ENCODE peak calls at places on chromosomes 16 and 17, in six cellular contexts. One of them, this sample, is unnamed.

GRCh38 chr16:82667437-82667836 is 40.7 kb downstream of the CDH13 start:
- DNase-seq in H1: no peak
- DNase-seq in neuronal stem cell: no peak
- DNase-seq in IMR-90: no peak
- DNase-seq in H9: no peak
- DNase-seq in mesendoderm: no peak
- DNase-seq in this sample: no peak

GRCh38 chr17:79769596-79770520 is 8.1 kb upstream of the CBX2 start:
- DNase-seq in H1: no peak
- DNase-seq in neuronal stem cell: no peak
- DNase-seq in IMR-90: no peak
- DNase-seq in H9: no peak
- DNase-seq in mesendoderm: no peak
- DNase-seq in this sample: no peak

GRCh38 chr16:26005336-26005735 is 313.6 kb downstream of the HS3ST4 start:
- DNase-seq in H1: no peak
- DNase-seq in neuronal stem cell: no peak
- DNase-seq in IMR-90: no peak
- DNase-seq in H9: no peak
- DNase-seq in mesendoderm: peak; percentile 83
- DNase-seq in this sample: no peak

GRCh38 chr16:68396481-68396880 is 51.8 kb downstream of the SMPD3 start:
- DNase-seq in H1: no peak
- DNase-seq in neuronal stem cell: no peak
- DNase-seq in IMR-90: peak; percentile 58
- DNase-seq in H9: no peak
- DNase-seq in mesendoderm: no peak
- DNase-seq in this sample: peak; percentile 30

GRCh38 chr16:31427441-31428276 is 501 bp downstream of the COX6A2 start:
- DNase-seq in H1: no peak
- DNase-seq in neuronal stem cell: no peak
- DNase-seq in IMR-90: no peak
- DNase-seq in H9: peak; percentile 45
- DNase-seq in mesendoderm: no peak
- DNase-seq in this sample: no peak

GRCh38 chr17:49952209-49952911 is 16.6 kb upstream of the DLX4 start:
- DNase-seq in H1: peak; percentile 50
- DNase-seq in neuronal stem cell: peak; percentile 65
- DNase-seq in IMR-90: peak; percentile 40
- DNase-seq in H9: peak; percentile 93
- DNase-seq in mesendoderm: peak; percentile 90
- DNase-seq in this sample: peak; percentile 59

GRCh38 chr16:85017151-85017550 is 5.8 kb upstream of the ZDHHC7 start:
- DNase-seq in H1: no peak
- DNase-seq in neuronal stem cell: no peak
- DNase-seq in IMR-90: peak; percentile 39
- DNase-seq in H9: no peak
- DNase-seq in mesendoderm: no peak
- DNase-seq in this sample: no peak

GRCh38 chr17:79984877-79985276 is 50.8 kb downstream of the TBC1D16 start:
- DNase-seq in H1: no peak
- DNase-seq in neuronal stem cell: no peak
- DNase-seq in IMR-90: no peak
- DNase-seq in H9: peak; percentile 48
- DNase-seq in mesendoderm: peak; percentile 26
- DNase-seq in this sample: no peak

GRCh38 chr17:50963139-50963538 is 97.0 kb upstream of the TOB1 start:
- DNase-seq in H1: no peak
- DNase-seq in neuronal stem cell: no peak
- DNase-seq in IMR-90: no peak
- DNase-seq in H9: no peak
- DNase-seq in mesendoderm: no peak
- DNase-seq in this sample: no peak

GRCh38 chr16:11833951-11834695 is 17.2 kb downstream of the RSL1D1 start:
- DNase-seq in H1: no peak
- DNase-seq in neuronal stem cell: no peak
- DNase-seq in IMR-90: peak; percentile 90
- DNase-seq in H9: no peak
- DNase-seq in mesendoderm: no peak
- DNase-seq in this sample: peak; percentile 83

GRCh38 chr16:2054543-2055245 is 6.9 kb downstream of the TSC2 start:
- DNase-seq in H1: no peak
- DNase-seq in neuronal stem cell: no peak
- DNase-seq in IMR-90: no peak
- DNase-seq in H9: no peak
- DNase-seq in mesendoderm: no peak
- DNase-seq in this sample: no peak

GRCh38 chr17:75346906-75347305 is 57.7 kb upstream of the SLC25A19 start:
- DNase-seq in H1: no peak
- DNase-seq in neuronal stem cell: peak; percentile 20
- DNase-seq in IMR-90: peak; percentile 72
- DNase-seq in H9: peak; percentile 66
- DNase-seq in mesendoderm: peak; percentile 82
- DNase-seq in this sample: peak; percentile 45

GRCh38 chr17:2335726-2336214 is 487 bp downstream of the TSR1 start:
- DNase-seq in H1: no peak
- DNase-seq in neuronal stem cell: no peak
- DNase-seq in IMR-90: no peak
- DNase-seq in H9: no peak
- DNase-seq in mesendoderm: peak; percentile 59
- DNase-seq in this sample: peak; percentile 7

GRCh38 chr17:42407289-42407836 is 15.7 kb downstream of the CAVIN1 start:
- DNase-seq in H1: no peak
- DNase-seq in neuronal stem cell: no peak
- DNase-seq in IMR-90: peak; percentile 39
- DNase-seq in H9: peak; percentile 91
- DNase-seq in mesendoderm: peak; percentile 77
- DNase-seq in this sample: no peak

GRCh38 chr16:68469728-68470460 is 21.6 kb upstream of the SMPD3 start:
- DNase-seq in H1: no peak
- DNase-seq in neuronal stem cell: no peak
- DNase-seq in IMR-90: no peak
- DNase-seq in H9: no peak
- DNase-seq in mesendoderm: no peak
- DNase-seq in this sample: no peak

GRCh38 chr17:17780941-17781590 is 55.7 kb downstream of the SREBF1 start:
- DNase-seq in H1: peak; percentile 50
- DNase-seq in neuronal stem cell: peak; percentile 68
- DNase-seq in IMR-90: peak; percentile 65
- DNase-seq in H9: peak; percentile 95
- DNase-seq in mesendoderm: peak; percentile 98
- DNase-seq in this sample: peak; percentile 84

GRCh38 chr17:62900096-62900495 is 65.9 kb upstream of the TANC2 start:
- DNase-seq in H1: no peak
- DNase-seq in neuronal stem cell: no peak
- DNase-seq in IMR-90: no peak
- DNase-seq in H9: no peak
- DNase-seq in mesendoderm: no peak
- DNase-seq in this sample: no peak

GRCh38 chr17:8954339-8954738 is 11.2 kb downstream of the PIK3R5 start:
- DNase-seq in H1: peak; percentile 27
- DNase-seq in neuronal stem cell: no peak
- DNase-seq in IMR-90: no peak
- DNase-seq in H9: peak; percentile 84
- DNase-seq in mesendoderm: peak; percentile 65
- DNase-seq in this sample: no peak

GRCh38 chr17:11351479-11351878 is 110.5 kb downstream of the SHISA6 start:
- DNase-seq in H1: no peak
- DNase-seq in neuronal stem cell: no peak
- DNase-seq in IMR-90: no peak
- DNase-seq in H9: no peak
- DNase-seq in mesendoderm: no peak
- DNase-seq in this sample: no peak

GRCh38 chr17:15404116-15404730 is 62.8 kb upstream of the TEKT3 start:
- DNase-seq in H1: no peak
- DNase-seq in neuronal stem cell: no peak
- DNase-seq in IMR-90: peak; percentile 79
- DNase-seq in H9: no peak
- DNase-seq in mesendoderm: no peak
- DNase-seq in this sample: peak; percentile 47

GRCh38 chr16:21038197-21038596 is 112.4 kb downstream of the DNAH3 start:
- DNase-seq in H1: no peak
- DNase-seq in neuronal stem cell: no peak
- DNase-seq in IMR-90: no peak
- DNase-seq in H9: no peak
- DNase-seq in mesendoderm: no peak
- DNase-seq in this sample: no peak

GRCh38 chr16:89922477-89922883 is 662 bp upstream of the TUBB3 start:
- DNase-seq in H1: no peak
- DNase-seq in neuronal stem cell: peak; percentile 61
- DNase-seq in IMR-90: peak; percentile 91
- DNase-seq in H9: peak; percentile 83
- DNase-seq in mesendoderm: peak; percentile 94
- DNase-seq in this sample: peak; percentile 97

GRCh38 chr16:55480228-55480655 is 1.2 kb downstream of the MMP2 start:
- DNase-seq in H1: no peak
- DNase-seq in neuronal stem cell: no peak
- DNase-seq in IMR-90: peak; percentile 93
- DNase-seq in H9: peak; percentile 46
- DNase-seq in mesendoderm: peak; percentile 53
- DNase-seq in this sample: peak; percentile 93

GRCh38 chr16:69223882-69224281 is 36.9 kb downstream of the SNTB2 start:
- DNase-seq in H1: no peak
- DNase-seq in neuronal stem cell: no peak
- DNase-seq in IMR-90: peak; percentile 79
- DNase-seq in H9: no peak
- DNase-seq in mesendoderm: no peak
- DNase-seq in this sample: no peak

GRCh38 chr17:17702821-17703607 is 21.8 kb downstream of the RAI1 start:
- DNase-seq in H1: no peak
- DNase-seq in neuronal stem cell: no peak
- DNase-seq in IMR-90: no peak
- DNase-seq in H9: peak; percentile 90
- DNase-seq in mesendoderm: peak; percentile 79
- DNase-seq in this sample: peak; percentile 76

GRCh38 chr17:37766951-37767350 is 22.1 kb upstream of the HNF1B start:
- DNase-seq in H1: no peak
- DNase-seq in neuronal stem cell: no peak
- DNase-seq in IMR-90: no peak
- DNase-seq in H9: no peak
- DNase-seq in mesendoderm: no peak
- DNase-seq in this sample: no peak
- H2BK15ac ChIP-seq in H1: no peak overlapping the region
- H2BK15ac ChIP-seq in neuronal stem cell: no peak overlapping the region
- H2BK15ac ChIP-seq in IMR-90: no peak overlapping the region
- H2BK15ac ChIP-seq in H9: no peak overlapping the region
- H2BK15ac ChIP-seq in mesendoderm: no peak overlapping the region
- H2BK15ac ChIP-seq in this sample: no peak overlapping the region

DNA sequence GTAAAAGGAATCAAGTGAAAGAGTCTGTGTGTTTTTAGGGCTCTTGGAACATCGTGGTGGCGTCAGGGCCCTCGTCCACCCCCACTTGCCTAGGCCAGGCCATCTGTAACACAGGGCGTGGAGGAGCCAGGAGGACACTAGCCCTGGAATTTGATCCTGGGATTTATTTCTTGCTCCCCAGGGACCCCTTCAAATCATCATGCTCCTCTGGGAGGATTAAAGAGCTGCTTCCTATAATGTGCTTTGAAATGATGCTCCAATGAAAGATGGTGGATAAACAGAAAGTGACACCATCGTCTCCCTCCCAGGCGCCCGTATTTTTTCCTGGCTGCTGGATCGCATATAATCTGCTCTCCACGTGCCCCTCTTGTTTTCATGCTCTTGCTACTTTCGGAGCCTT is 113.3 kb downstream of the AATF start:
- DNase-seq in H1: no peak
- DNase-seq in neuronal stem cell: no peak
- DNase-seq in IMR-90: no peak
- DNase-seq in H9: no peak
- DNase-seq in mesendoderm: no peak
- DNase-seq in this sample: no peak
- H2BK15ac ChIP-seq in H1: no peak overlapping the region
- H2BK15ac ChIP-seq in neuronal stem cell: no peak overlapping the region
- H2BK15ac ChIP-seq in IMR-90: no peak overlapping the region
- H2BK15ac ChIP-seq in H9: no peak overlapping the region
- H2BK15ac ChIP-seq in mesendoderm: no peak overlapping the region
- H2BK15ac ChIP-seq in this sample: no peak overlapping the region

GRCh38 chr16:47461598-47462266 is 601 bp downstream of the PHKB start:
- DNase-seq in H1: no peak
- DNase-seq in neuronal stem cell: no peak
- DNase-seq in IMR-90: peak; percentile 48
- DNase-seq in H9: no peak
- DNase-seq in mesendoderm: peak; percentile 66
- DNase-seq in this sample: peak; percentile 69

GRCh38 chr16:47460755-47461597 is at the start of the genes ITFG1 and PHKB:
- DNase-seq in H1: peak; percentile 67
- DNase-seq in neuronal stem cell: peak; percentile 93
- DNase-seq in IMR-90: peak; percentile 90
- DNase-seq in H9: peak; percentile 90
- DNase-seq in mesendoderm: peak; percentile 98
- DNase-seq in this sample: peak; percentile 94

GRCh38 chr16:47465919-47466630 is 4.9 kb downstream of the PHKB start:
- DNase-seq in H1: no peak
- DNase-seq in neuronal stem cell: no peak
- DNase-seq in IMR-90: no peak
- DNase-seq in H9: no peak
- DNase-seq in mesendoderm: no peak
- DNase-seq in this sample: no peak

GRCh38 chr16:47467501-47467900 is 6.4 kb downstream of the PHKB start:
- DNase-seq in H1: no peak
- DNase-seq in neuronal stem cell: no peak
- DNase-seq in IMR-90: no peak
- DNase-seq in H9: no peak
- DNase-seq in mesendoderm: no peak
- DNase-seq in this sample: no peak

DNA sequence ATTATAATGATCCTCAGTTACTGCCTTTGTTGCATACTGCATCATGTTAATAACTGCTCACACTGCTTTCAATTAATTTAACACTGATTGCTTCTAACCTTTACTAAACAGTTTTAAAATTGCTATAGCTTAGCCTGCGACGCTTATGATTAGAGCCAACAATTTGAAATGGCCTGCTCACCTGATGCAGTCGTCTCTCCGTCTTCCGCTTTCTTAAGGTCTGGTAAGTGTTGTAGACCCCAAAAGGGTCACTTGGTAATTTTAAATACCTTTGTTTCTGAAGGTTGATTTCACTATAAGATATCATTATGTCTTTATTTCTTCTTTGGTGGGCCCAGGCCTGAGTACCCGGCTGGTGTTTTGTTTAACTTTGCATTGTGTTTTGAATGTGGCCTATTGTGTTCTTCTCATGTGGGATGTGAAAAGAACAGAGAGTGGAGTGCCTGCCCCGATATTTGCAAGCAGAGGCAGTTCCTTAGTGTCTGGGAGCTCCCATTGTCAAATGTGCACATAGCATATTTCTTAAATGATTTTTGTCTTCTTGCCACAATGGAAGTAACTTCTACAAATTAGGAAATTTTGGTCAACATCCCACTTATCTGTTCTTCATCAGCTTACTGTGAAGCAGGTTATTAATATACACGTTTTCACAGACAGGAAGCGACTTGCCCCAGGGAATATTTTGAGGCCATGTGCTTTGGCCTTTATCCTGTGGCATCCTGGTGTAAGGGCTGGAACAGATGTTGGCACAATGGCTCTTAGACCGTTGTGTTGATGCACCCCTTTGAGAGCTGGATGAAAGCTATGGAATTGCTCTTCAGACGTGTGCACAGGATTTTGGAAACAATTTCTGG is 2.9 kb downstream of the PHKB start:
- DNase-seq in H1: no peak
- DNase-seq in neuronal stem cell: no peak
- DNase-seq in IMR-90: no peak
- DNase-seq in H9: no peak
- DNase-seq in mesendoderm: no peak
- DNase-seq in this sample: no peak
- H2BK15ac ChIP-seq in H1: no peak overlapping the region
- H2BK15ac ChIP-seq in neuronal stem cell: no peak overlapping the region
- H2BK15ac ChIP-seq in IMR-90: no peak overlapping the region
- H2BK15ac ChIP-seq in H9: no peak overlapping the region
- H2BK15ac ChIP-seq in mesendoderm: no peak overlapping the region
- H2BK15ac ChIP-seq in this sample: no peak overlapping the region

GRCh38 chr16:53995378-53995777 is 291.2 kb downstream of the IRX3 start:
- DNase-seq in H1: no peak
- DNase-seq in neuronal stem cell: no peak
- DNase-seq in IMR-90: no peak
- DNase-seq in H9: no peak
- DNase-seq in mesendoderm: no peak
- DNase-seq in this sample: no peak
- H2BK15ac ChIP-seq in H1: no peak overlapping the region
- H2BK15ac ChIP-seq in neuronal stem cell: no peak overlapping the region
- H2BK15ac ChIP-seq in IMR-90: no peak overlapping the region
- H2BK15ac ChIP-seq in H9: no peak overlapping the region
- H2BK15ac ChIP-seq in mesendoderm: no peak overlapping the region
- H2BK15ac ChIP-seq in this sample: no peak overlapping the region

This sample was measured in mesenchymal stem cell.